ENCODE peak calls at places on chromosomes 7 and 10, in five cellular contexts. O is astrocyte, W is stomach, X is NB4, K is cardiac fibroblast. R is an unnamed sample.

GRCh38 chr7:28168393-28169158 is 12.0 kb downstream of the JAZF1 start:
- DNase-seq in O (no peak), W (no peak), X (no peak), K (no peak), R (no peak)

GRCh38 chr10:241451-241850 is 106.2 kb downstream of the ZMYND11 start:
- DNase-seq in O (no peak), W (no peak), X (no peak), K (no peak), R (no peak)

GRCh38 chr10:64196638-64197315 is 675.6 kb downstream of the REEP3 start:
- DNase-seq in O (no peak), W (no peak), X (no peak), K (no peak), R (no peak)

GRCh38 chr7:50147952-50148351 is 54.9 kb upstream of the ZPBP start:
- DNase-seq in O (no peak), W (no peak), X (no peak), K (no peak), R (no peak)

GRCh38 chr10:7622969-7623368 is 43.8 kb downstream of the ITIH5 start:
- DNase-seq in O (no peak), W (no peak), X (no peak), K (peak), R (no peak)

GRCh38 chr7:2781636-2782035 is 62.5 kb downstream of the GNA12 start:
- DNase-seq in O (peak), W (no peak), X (no peak), K (peak), R (no peak)

GRCh38 chr10:86265236-86265876 is 101.2 kb downstream of the GRID1 start:
- DNase-seq in O (no peak), W (no peak), X (no peak), K (no peak), R (no peak)

GRCh38 chr7:148624735-148625134 is 34.2 kb downstream of the C7orf33 start:
- DNase-seq in O (peak), W (no peak), X (no peak), K (no peak), R (no peak)

GRCh38 chr7:87027900-87028299 is 31.6 kb downstream of the ELAPOR2 start:
- DNase-seq in O (no peak), W (no peak), X (no peak), K (no peak), R (no peak)

GRCh38 chr10:34570887-34571286 is 244.2 kb downstream of the PARD3 start:
- DNase-seq in O (no peak), W (no peak), X (no peak), K (no peak), R (no peak)

GRCh38 chr7:68288099-68288498 is 1291.5 kb downstream of the TYW1 start:
- DNase-seq in O (no peak), W (no peak), X (no peak), K (no peak), R (no peak)

GRCh38 chr10:73207883-73208282 is 39.2 kb downstream of the DNAJC9 start:
- DNase-seq in O (no peak), W (no peak), X (no peak), K (no peak), R (no peak)

GRCh38 chr7:118046086-118046485 is 137.9 kb upstream of the LSM8 start:
- DNase-seq in O (no peak), W (no peak), X (no peak), K (no peak), R (no peak)

GRCh38 chr10:112763916-112764520 is 186.0 kb upstream of the TCF7L2 start:
- DNase-seq in O (peak), W (no peak), X (no peak), K (no peak), R (no peak)

GRCh38 chr7:51129527-51130472 is 186.8 kb downstream of the COBL start:
- DNase-seq in O (no peak), W (no peak), X (no peak), K (no peak), R (no peak)

GRCh38 chr7:152351168-152351567 is 84.6 kb downstream of the KMT2C start:
- DNase-seq in O (no peak), W (no peak), X (peak), K (no peak), R (no peak)

GRCh38 chr10:133388265-133388972 is 5.5 kb upstream of the MTG1 start:
- DNase-seq in O (no peak), W (peak), X (peak), K (no peak), R (no peak)

GRCh38 chr7:95316588-95316987 is 7.7 kb downstream of the PON1 start:
- DNase-seq in O (no peak), W (no peak), X (no peak), K (no peak), R (no peak)

GRCh38 chr10:91626936-91627335 is 5.9 kb downstream of the PPP1R3C start:
- DNase-seq in O (no peak), W (no peak), X (no peak), K (no peak), R (no peak)

GRCh38 chr7:96224073-96224472 is 97.8 kb downstream of the SLC25A13 start:
- DNase-seq in O (no peak), W (no peak), X (no peak), K (no peak), R (no peak)

GRCh38 chr10:126376956-126377355 is 11.3 kb downstream of the ADAM12 start:
- DNase-seq in O (peak), W (no peak), X (no peak), K (peak), R (no peak)

GRCh38 chr10:30422981-30423654 is 10.9 kb upstream of the MAP3K8 start:
- DNase-seq in O (peak), W (peak), X (peak), K (peak), R (no peak)
- H3K4me3 ChIP-seq in O (no peak), W (no peak), X (no peak), K (no peak), R (no peak)

GRCh38 chr7:1247527-1248041 is 14.9 kb downstream of the UNCX start:
- DNase-seq in O (no peak), W (no peak), X (peak), K (no peak), R (no peak)
- H3K4me3 ChIP-seq in O (no peak), W (no peak), X (no peak), K (no peak), R (no peak)

GRCh38 chr10:60916025-60916424 is 28.0 kb downstream of the RHOBTB1 start:
- DNase-seq in O (no peak), W (no peak), X (no peak), K (no peak), R (no peak)

GRCh38 chr10:60917331-60918280 is 26.4 kb downstream of the RHOBTB1 start:
- DNase-seq in O (peak), W (no peak), X (no peak), K (no peak), R (no peak)

GRCh38 chr10:60913657-60914056 is 30.3 kb downstream of the RHOBTB1 start:
- DNase-seq in O (no peak), W (no peak), X (no peak), K (no peak), R (no peak)

GRCh38 chr10:60913091-60913490 is 30.9 kb downstream of the RHOBTB1 start:
- DNase-seq in O (no peak), W (no peak), X (no peak), K (no peak), R (no peak)

DNA sequence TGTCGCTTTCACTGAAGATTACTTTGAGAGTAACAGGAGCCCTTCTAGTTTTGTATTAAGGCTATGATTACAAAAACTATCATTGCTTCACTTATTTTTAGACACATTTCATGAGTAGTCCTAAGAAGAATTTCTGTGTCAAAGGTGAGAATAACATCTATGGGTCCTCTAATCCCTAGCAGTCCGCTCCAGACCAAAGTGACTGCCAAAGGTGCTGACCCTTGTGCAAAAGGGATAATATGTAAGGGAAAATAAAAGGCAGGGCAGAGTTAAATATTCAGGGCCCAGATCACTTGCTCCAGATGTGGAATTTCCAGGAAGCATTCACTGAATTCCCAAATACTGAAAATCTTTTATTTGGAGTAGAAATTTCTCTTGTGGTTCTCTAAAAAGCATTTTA is 29.3 kb downstream of the RHOBTB1 start:
- DNase-seq in O (peak), W (no peak), X (no peak), K (peak), R (no peak)
- H3K4me3 ChIP-seq in O (no peak), W (no peak), X (no peak), K (no peak), R (no peak)

GRCh38 chr10:48517482-48517881 is 87.4 kb downstream of the ARHGAP22 start:
- DNase-seq in O (no peak), W (peak), X (no peak), K (no peak), R (no peak)

GRCh38 chr10:48516878-48517277 is 88.0 kb downstream of the ARHGAP22 start:
- DNase-seq in O (no peak), W (peak), X (no peak), K (no peak), R (no peak)

GRCh38 chr10:48514263-48514662 is 90.6 kb downstream of the ARHGAP22 start:
- DNase-seq in O (no peak), W (no peak), X (no peak), K (no peak), R (no peak)

GRCh38 chr10:48517911-48518321 is 87.0 kb downstream of the ARHGAP22 start:
- DNase-seq in O (no peak), W (peak), X (peak), K (no peak), R (no peak)

DNA sequence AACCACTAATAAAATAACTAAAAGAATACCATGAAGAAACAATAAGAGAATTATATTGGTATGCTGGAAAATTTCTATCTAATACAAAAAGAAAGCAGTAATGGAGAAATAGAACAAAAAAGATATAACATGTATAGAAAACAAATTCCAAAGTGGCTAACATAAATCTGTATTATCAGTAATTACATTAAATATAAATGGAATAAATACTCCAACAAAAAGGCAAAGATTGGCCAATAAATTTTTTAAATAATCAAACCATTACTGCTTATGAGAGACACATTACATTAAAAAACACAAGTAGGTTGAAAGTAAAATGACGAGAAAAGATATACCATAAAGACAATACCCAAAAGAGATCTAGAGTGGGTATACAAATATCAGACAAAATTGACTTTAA is 90.0 kb downstream of the ARHGAP22 start:
- DNase-seq in O (no peak), W (no peak), X (no peak), K (no peak), R (no peak)
- H3K4me3 ChIP-seq in O (no peak), W (no peak), X (no peak), K (no peak), R (no peak)

DNA sequence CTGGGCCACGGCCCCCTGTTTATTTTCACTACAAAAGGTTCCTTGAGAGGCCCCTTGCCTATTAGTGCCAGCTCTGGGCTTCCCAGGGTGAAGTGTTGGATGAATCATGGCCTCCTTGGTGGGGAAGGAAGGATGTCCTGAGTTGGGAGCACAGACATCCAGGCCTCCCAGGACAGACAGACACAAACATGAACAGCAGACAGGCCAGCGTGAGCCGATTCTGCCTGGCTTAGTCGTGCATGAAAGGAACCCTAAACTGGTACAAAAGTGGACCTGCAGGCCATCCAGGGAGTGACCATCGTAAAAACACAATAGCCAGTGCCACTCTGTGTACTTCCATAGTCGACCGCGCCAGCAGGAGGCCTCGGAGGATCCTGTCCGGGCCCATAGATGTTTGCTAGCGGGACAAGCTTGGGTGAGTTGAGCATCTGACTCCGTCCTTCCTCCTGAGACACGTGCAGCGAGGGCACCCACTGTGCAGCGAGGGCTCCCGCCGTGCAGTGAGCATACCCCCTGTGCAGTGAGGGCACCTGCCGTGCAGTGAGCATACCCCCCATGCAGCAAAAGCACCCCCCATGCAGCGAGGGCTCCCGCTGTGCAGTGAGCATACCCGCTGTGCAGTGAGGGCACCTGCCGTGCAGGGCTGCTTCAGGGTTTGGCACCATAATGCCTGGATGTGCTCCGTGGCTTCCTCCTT is 51.3 kb upstream of the PRKAR1B start:
- DNase-seq in O (no peak), W (no peak), X (no peak), K (no peak), R (no peak)
- H3K4me3 ChIP-seq in O (no peak), W (no peak), X (no peak), K (no peak), R (no peak)

GRCh38 chr7:104629393-104629792 is 301.0 kb downstream of the LHFPL3 start:
- DNase-seq in O (no peak), W (no peak), X (no peak), K (no peak), R (no peak)
- H3K4me3 ChIP-seq in O (no peak), W (no peak), X (no peak), K (no peak), R (no peak)

GRCh38 chr7:157689269-157690057 is 352.7 kb downstream of the DNAJB6 start:
- DNase-seq in O (no peak), W (peak), X (peak), K (no peak), R (no peak)

GRCh38 chr7:157691521-157692155 is 354.8 kb downstream of the DNAJB6 start:
- DNase-seq in O (no peak), W (no peak), X (peak), K (no peak), R (peak)

GRCh38 chr7:157690058-157690832 is 353.4 kb downstream of the DNAJB6 start:
- DNase-seq in O (peak), W (no peak), X (peak), K (no peak), R (no peak)

GRCh38 chr7:157692156-157693011 is 355.6 kb downstream of the DNAJB6 start:
- DNase-seq in O (no peak), W (no peak), X (peak), K (no peak), R (no peak)

DNA sequence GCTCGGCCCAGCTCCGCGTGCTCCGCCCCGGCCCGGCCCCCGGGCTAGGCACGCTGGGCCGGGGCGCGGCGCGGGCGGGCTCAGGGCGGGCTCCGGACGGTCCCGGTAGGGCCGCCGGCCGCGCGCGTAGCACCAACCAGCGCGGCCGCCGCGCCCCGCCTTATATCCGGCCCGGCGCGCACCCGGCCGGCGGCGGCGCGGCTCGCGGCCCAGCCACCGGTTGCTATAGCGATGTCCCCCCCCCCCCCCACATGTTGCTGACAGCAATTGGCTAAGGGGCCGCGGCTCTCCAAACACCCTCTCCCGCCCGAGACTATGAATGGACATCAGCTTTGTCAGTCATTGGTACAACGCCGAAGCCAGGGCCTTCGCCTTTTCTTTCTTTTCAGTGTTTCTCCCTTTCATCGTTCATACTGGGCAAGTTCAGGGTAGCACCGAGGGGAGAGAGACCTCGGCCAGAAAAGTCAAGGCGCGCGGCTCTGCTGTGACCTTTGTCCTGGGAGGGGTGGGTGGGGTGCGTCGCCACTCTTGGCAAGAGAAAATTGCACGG is 354.1 kb downstream of the DNAJB6 start:
- DNase-seq in O (peak), W (peak), X (peak), K (peak), R (peak)
- H3K4me3 ChIP-seq in O (peak), W (peak), X (peak), K (no peak), R (no peak)

DNA sequence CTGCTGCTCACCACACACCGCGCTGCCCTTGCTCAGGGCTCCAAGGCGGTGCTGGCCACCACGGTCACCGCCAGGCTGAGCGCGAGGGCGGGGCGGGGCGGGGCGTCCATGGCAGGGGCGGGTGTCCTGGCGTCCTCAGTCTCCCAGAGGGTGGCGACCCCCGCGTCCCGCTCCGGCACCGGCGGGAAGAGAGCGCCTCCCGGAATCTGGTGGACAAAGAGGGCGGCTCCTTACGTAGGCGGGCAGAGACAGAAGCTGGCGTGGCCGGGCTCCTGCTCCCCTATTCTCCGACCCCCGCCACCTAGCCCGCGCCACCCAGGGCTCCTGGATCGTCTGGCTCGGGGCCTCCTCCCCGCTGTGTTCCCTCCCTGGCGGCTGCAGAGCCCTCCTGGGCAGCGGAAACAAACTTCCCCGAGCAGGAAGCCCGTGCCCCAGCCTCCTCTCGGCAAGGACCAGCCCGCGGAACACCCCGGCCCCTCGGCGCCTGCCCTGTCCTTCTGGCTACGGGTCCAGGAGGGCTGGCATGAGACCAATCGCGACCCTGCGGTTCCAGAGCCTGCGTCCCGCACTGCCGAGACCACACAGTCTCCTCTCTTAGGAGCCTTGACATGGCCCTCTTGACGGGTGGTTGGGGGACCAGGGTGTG is 133.8 kb upstream of the ZNF92 start:
- DNase-seq in O (peak), W (peak), X (peak), K (peak), R (peak)
- H3K4me3 ChIP-seq in O (peak), W (peak), X (peak), K (peak), R (peak)

R was measured in body of pancreas.